ENCODE peak calls at places on chromosome 21, in five cellular contexts. One of them, this sample, is unnamed.

GRCh38 chr21:37614351-37614875 is 247.8 kb downstream of the DYRK1A start:
- DNase-seq in HepG2: no peak
- DNase-seq in A549: no peak
- DNase-seq in uterus: no peak
- DNase-seq in stomach: no peak
- DNase-seq in this sample: no peak

GRCh38 chr21:27129694-27130093 is 162.8 kb upstream of the ADAMTS5 start:
- DNase-seq in stomach: no peak
- DNase-seq in A549: no peak
- DNase-seq in uterus: no peak
- DNase-seq in HepG2: no peak
- DNase-seq in this sample: no peak

GRCh38 chr21:21003701-21004100 is 5.5 kb downstream of the NCAM2 start:
- DNase-seq in A549: peak
- DNase-seq in HepG2: peak
- DNase-seq in uterus: no peak
- DNase-seq in stomach: no peak
- DNase-seq in this sample: no peak

GRCh38 chr21:9760398-9761074 is 760.8 kb upstream of the TPTE start:
- DNase-seq in A549: no peak
- DNase-seq in uterus: no peak
- DNase-seq in HepG2: no peak
- DNase-seq in stomach: no peak
- DNase-seq in this sample: no peak

GRCh38 chr21:38120984-38121855 is 135.6 kb upstream of the KCNJ15 start:
- DNase-seq in stomach: no peak
- DNase-seq in uterus: no peak
- DNase-seq in HepG2: no peak
- DNase-seq in A549: no peak
- DNase-seq in this sample: no peak

GRCh38 chr21:28758042-28758882 is 234.4 kb downstream of the LTN1 start:
- DNase-seq in A549: no peak
- DNase-seq in stomach: no peak
- DNase-seq in HepG2: no peak
- DNase-seq in uterus: no peak
- DNase-seq in this sample: no peak

GRCh38 chr21:37915941-37916794 is at the start of gene KCNJ6:
- DNase-seq in HepG2: no peak
- DNase-seq in uterus: no peak
- DNase-seq in stomach: peak
- DNase-seq in A549: peak
- DNase-seq in this sample: no peak

GRCh38 chr21:37532868-37533780 is 166.6 kb downstream of the DYRK1A start:
- DNase-seq in stomach: peak
- DNase-seq in HepG2: no peak
- DNase-seq in A549: peak
- DNase-seq in uterus: no peak
- DNase-seq in this sample: no peak

GRCh38 chr21:19246018-19246417 is 842.4 kb upstream of the TMPRSS15 start:
- DNase-seq in stomach: no peak
- DNase-seq in A549: no peak
- DNase-seq in HepG2: no peak
- DNase-seq in uterus: no peak
- DNase-seq in this sample: peak

GRCh38 chr21:34989337-34990151 is 59.6 kb downstream of the RUNX1 start:
- DNase-seq in A549: no peak
- DNase-seq in uterus: no peak
- DNase-seq in HepG2: no peak
- DNase-seq in stomach: no peak
- DNase-seq in this sample: no peak

GRCh38 chr21:35189077-35189863 is 140.2 kb upstream of the RUNX1 start:
- DNase-seq in stomach: no peak
- DNase-seq in A549: no peak
- DNase-seq in HepG2: no peak
- DNase-seq in uterus: peak
- DNase-seq in this sample: no peak

GRCh38 chr21:36874665-36875064 is 91.8 kb downstream of the HLCS start:
- DNase-seq in uterus: no peak
- DNase-seq in A549: no peak
- DNase-seq in stomach: no peak
- DNase-seq in HepG2: no peak
- DNase-seq in this sample: no peak

GRCh38 chr21:15051652-15052554 is 12.9 kb downstream of the NRIP1 start:
- DNase-seq in A549: peak
- DNase-seq in stomach: no peak
- DNase-seq in HepG2: no peak
- DNase-seq in uterus: no peak
- DNase-seq in this sample: no peak

GRCh38 chr21:28442624-28443023 is 550.1 kb downstream of the LTN1 start:
- DNase-seq in A549: no peak
- DNase-seq in stomach: no peak
- DNase-seq in uterus: no peak
- DNase-seq in HepG2: no peak
- DNase-seq in this sample: no peak

GRCh38 chr21:34276711-34277425 is 86.9 kb upstream of the KCNE2 start:
- DNase-seq in A549: no peak
- DNase-seq in uterus: no peak
- DNase-seq in stomach: no peak
- DNase-seq in HepG2: no peak
- DNase-seq in this sample: no peak

GRCh38 chr21:36175771-36176565 is 19.3 kb downstream of the DOP1B start:
- DNase-seq in uterus: no peak
- DNase-seq in A549: no peak
- DNase-seq in stomach: no peak
- DNase-seq in HepG2: no peak
- DNase-seq in this sample: no peak

GRCh38 chr21:17585875-17586450 is 26.7 kb downstream of the BTG3 start:
- DNase-seq in A549: peak
- DNase-seq in HepG2: peak
- DNase-seq in uterus: no peak
- DNase-seq in stomach: no peak
- DNase-seq in this sample: no peak

GRCh38 chr21:8990326-8991087 is 1530.9 kb upstream of the TPTE start:
- DNase-seq in stomach: no peak
- DNase-seq in uterus: no peak
- DNase-seq in A549: no peak
- DNase-seq in HepG2: peak
- DNase-seq in this sample: no peak

GRCh38 chr21:35646606-35647005 is 413.7 kb downstream of the SETD4 start:
- DNase-seq in uterus: no peak
- DNase-seq in stomach: no peak
- DNase-seq in HepG2: no peak
- DNase-seq in A549: no peak
- DNase-seq in this sample: no peak

GRCh38 chr21:14762309-14762708 is 216.2 kb upstream of the SAMSN1 start:
- DNase-seq in uterus: no peak
- DNase-seq in HepG2: no peak
- DNase-seq in stomach: no peak
- DNase-seq in A549: no peak
- DNase-seq in this sample: no peak

GRCh38 chr21:28821276-28822063 is 171.2 kb downstream of the LTN1 start:
- DNase-seq in HepG2: no peak
- DNase-seq in uterus: no peak
- DNase-seq in stomach: no peak
- DNase-seq in A549: no peak
- DNase-seq in this sample: no peak

GRCh38 chr21:21712761-21713558 is 714.8 kb downstream of the NCAM2 start:
- DNase-seq in HepG2: no peak
- DNase-seq in uterus: no peak
- DNase-seq in stomach: no peak
- DNase-seq in A549: no peak
- DNase-seq in this sample: no peak

DNA sequence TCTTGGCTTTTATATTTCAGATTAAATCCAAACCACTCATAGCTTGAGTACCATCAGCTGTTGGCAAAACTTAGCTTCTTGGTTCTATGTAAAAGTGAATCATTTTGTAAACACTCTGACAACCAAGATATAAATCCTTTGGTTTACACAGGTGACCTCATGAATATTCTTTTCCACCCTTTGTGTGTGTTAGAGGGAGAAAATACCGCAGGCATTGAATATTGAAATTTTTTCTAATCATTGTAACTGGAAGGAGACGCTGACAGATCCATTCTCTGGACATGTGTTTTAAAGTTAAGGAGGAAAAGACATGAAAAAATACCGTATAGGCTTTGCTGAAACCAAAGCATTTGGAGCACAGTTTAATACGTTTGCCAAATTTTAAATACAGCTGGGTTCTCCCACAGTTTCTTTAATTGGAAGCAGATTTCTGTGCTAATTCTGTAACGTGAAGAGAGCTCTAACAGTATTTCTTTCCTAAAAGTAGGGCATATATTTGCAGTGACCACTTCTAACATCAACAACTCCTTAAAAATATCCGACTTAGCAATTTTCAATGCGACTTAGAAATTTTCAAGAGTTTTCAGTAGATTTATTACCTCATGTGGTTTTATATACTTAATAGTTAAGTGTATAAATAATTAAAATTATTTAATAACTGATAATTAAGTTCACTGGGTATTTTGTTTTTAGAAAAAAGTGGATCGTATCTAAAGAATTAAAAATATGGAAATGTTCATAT is 388.2 kb downstream of the USP25 start:
- DNase-seq in HepG2: no peak
- DNase-seq in uterus: no peak
- DNase-seq in A549: peak
- DNase-seq in stomach: no peak
- DNase-seq in this sample: no peak
- TF ChIP-seq POLR2A in HepG2: no peak
- TF ChIP-seq POLR2A in uterus: no peak
- TF ChIP-seq POLR2A in A549: no peak
- TF ChIP-seq POLR2A in stomach: no peak
- TF ChIP-seq POLR2A in this sample: no peak

DNA sequence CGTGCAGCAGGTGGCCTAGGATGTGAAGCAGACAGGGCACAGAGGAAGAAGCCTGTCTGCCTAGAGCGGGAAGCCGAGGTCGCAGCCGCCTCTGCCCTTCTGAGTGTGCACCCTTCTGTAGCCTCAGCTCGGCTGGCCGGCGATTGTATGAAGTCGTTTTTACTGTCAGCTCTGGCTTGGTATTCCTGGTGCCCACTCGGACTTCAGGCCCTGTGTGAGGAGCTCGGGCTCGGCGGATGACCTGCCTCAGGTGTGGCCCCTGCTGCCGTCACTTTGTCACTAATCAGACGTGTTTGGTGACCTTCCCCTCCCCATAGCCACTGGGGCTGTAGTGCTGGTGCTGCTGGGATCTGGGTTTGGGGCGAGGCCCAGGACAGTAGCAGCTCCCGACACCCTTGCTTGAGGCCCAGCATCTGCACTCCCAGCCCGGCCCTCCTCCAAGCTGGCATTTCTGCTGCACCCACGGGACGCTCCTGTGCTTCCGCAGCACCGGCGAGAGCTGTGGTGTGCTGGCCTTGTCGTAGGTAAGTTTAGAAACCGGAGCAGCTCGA is 18.1 kb downstream of the SLX9 start:
- DNase-seq in HepG2: no peak
- DNase-seq in stomach: no peak
- DNase-seq in uterus: no peak
- DNase-seq in A549: no peak
- DNase-seq in this sample: peak
- H3K27ac ChIP-seq in HepG2: no peak
- H3K27ac ChIP-seq in stomach: peak
- H3K27ac ChIP-seq in uterus: peak
- H3K27ac ChIP-seq in A549: no peak
- H3K27ac ChIP-seq in this sample: no peak

DNA sequence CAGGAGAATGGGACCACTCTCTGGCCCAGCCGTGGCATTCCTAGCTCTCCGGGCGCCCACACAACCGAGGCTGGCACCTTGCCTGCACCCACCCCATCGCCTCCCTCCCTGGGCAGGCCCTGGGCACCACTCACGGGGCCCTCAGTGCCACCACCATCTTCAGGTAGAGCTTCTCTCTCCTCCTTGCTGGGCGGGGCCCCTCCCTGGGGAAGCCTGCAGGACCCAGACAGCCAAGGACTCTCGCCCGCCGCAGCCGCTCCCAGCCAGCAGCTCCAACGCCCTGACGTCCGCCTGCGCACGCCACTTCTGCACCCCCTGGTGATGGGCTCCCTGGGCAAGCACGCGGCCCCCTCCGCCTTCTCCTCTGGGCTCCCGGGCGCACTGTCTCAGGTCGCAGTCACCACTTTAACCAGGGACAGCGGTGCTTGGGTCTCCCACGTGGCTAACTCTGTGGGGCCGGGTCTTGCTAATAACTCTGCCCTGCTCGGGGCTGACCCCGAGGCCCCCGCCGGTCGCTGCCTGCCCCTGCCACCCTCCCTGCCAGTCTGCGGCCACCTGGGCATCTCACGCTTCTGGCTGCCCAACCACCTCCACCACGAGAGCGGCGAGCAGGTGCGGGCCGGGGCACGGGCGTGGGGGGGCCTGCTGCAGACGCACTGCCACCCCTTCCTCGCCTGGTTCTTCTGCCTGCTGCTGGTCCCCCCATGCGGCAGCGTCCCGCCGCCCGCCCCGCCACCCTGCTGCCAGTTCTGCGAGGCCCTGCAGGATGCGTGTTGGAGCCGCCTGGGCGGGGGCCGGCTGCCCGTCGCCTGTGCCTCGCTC is 51.3 kb downstream of the COL18A1 start:
- DNase-seq in uterus: no peak
- DNase-seq in HepG2: no peak
- DNase-seq in stomach: no peak
- DNase-seq in A549: no peak
- DNase-seq in this sample: peak
- H3K4me3 ChIP-seq in uterus: peak
- H3K4me3 ChIP-seq in HepG2: no peak
- H3K4me3 ChIP-seq in stomach: peak
- H3K4me3 ChIP-seq in A549: no peak
- H3K4me3 ChIP-seq in this sample: peak

DNA sequence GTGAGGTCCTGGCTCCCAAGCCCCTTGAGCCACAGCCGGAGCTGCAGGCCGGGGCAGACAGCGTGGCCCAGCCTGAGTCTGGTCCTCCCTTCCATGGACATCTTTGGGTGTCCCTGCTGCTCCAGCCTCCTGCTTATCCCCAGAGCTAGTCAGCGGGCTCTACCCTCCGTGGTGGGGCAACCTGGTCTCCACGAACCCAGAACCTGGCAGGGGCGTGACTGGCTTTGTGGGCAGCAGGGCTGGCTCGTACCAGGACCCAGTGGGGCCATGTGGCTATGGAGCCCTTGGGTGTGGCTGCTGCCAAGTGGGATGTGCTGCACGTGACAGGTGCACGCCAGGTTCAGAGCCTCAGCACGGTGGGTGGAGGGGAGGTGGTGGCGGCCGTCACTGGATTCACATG is 18.3 kb downstream of the CFAP410 start:
- DNase-seq in uterus: no peak
- DNase-seq in stomach: no peak
- DNase-seq in A549: no peak
- DNase-seq in HepG2: no peak
- DNase-seq in this sample: no peak
- TF ChIP-seq POLR2A in uterus: no peak
- TF ChIP-seq POLR2A in stomach: no peak
- TF ChIP-seq POLR2A in A549: no peak
- TF ChIP-seq POLR2A in HepG2: no peak
- TF ChIP-seq POLR2A in this sample: no peak

GRCh38 chr21:32735524-32735923 is 7.7 kb upstream of the SYNJ1 start:
- DNase-seq in stomach: no peak
- DNase-seq in HepG2: no peak
- DNase-seq in A549: no peak
- DNase-seq in uterus: no peak
- DNase-seq in this sample: no peak
- H3K27ac ChIP-seq in stomach: no peak
- H3K27ac ChIP-seq in HepG2: no peak
- H3K27ac ChIP-seq in A549: no peak
- H3K27ac ChIP-seq in uterus: no peak
- H3K27ac ChIP-seq in this sample: no peak

This sample was measured in spleen.